ENCODE peak calls at places on chromosomes 4 and X, in nine cellular contexts. One of them, this sample, is unnamed. For H3K4me1, the result is how much of the 10 kb centered on the place peaks cover.

GRCh38 chrX:9147631-9148189 is 113.8 kb upstream of the FAM9B start:
- DNase-seq in upper lobe of left lung: no peak
- DNase-seq in sigmoid colon: no peak
- DNase-seq in adrenal gland: no peak
- DNase-seq in OCI-LY7: no peak
- DNase-seq in tibial artery: no peak
- DNase-seq in testis: no peak
- DNase-seq in cardiac muscle cell: no peak
- DNase-seq in uterus: no peak
- DNase-seq in this sample: no peak

GRCh38 chr4:169620846-169621228 is 459 bp downstream of the CLCN3 start:
- DNase-seq in testis: peak
- DNase-seq in uterus: no peak
- DNase-seq in cardiac muscle cell: no peak
- DNase-seq in adrenal gland: no peak
- DNase-seq in sigmoid colon: no peak
- DNase-seq in tibial artery: no peak
- DNase-seq in OCI-LY7: peak
- DNase-seq in upper lobe of left lung: peak
- DNase-seq in this sample: peak

GRCh38 chr4:24279911-24280375 is 304.4 kb downstream of the DHX15 start:
- DNase-seq in testis: no peak
- DNase-seq in upper lobe of left lung: no peak
- DNase-seq in OCI-LY7: no peak
- DNase-seq in adrenal gland: no peak
- DNase-seq in tibial artery: no peak
- DNase-seq in uterus: no peak
- DNase-seq in cardiac muscle cell: no peak
- DNase-seq in sigmoid colon: no peak
- DNase-seq in this sample: no peak

GRCh38 chr4:142350886-142351285 is 495.2 kb downstream of the INPP4B start:
- DNase-seq in cardiac muscle cell: peak
- DNase-seq in uterus: no peak
- DNase-seq in adrenal gland: no peak
- DNase-seq in testis: no peak
- DNase-seq in OCI-LY7: no peak
- DNase-seq in upper lobe of left lung: no peak
- DNase-seq in tibial artery: no peak
- DNase-seq in sigmoid colon: no peak
- DNase-seq in this sample: no peak

GRCh38 chr4:145734576-145735329 is 54.8 kb downstream of the C4orf51 start:
- DNase-seq in OCI-LY7: no peak
- DNase-seq in uterus: peak
- DNase-seq in upper lobe of left lung: peak
- DNase-seq in cardiac muscle cell: peak
- DNase-seq in sigmoid colon: peak
- DNase-seq in testis: no peak
- DNase-seq in tibial artery: peak
- DNase-seq in adrenal gland: peak
- DNase-seq in this sample: peak

GRCh38 chrX:37302569-37302968 is 46.6 kb upstream of the PRRG1 start:
- DNase-seq in testis: no peak
- DNase-seq in adrenal gland: no peak
- DNase-seq in tibial artery: no peak
- DNase-seq in cardiac muscle cell: peak
- DNase-seq in sigmoid colon: no peak
- DNase-seq in OCI-LY7: no peak
- DNase-seq in uterus: no peak
- DNase-seq in upper lobe of left lung: no peak
- DNase-seq in this sample: peak

GRCh38 chr4:26885912-26886274 is 25.3 kb downstream of the STIM2 start:
- DNase-seq in testis: no peak
- DNase-seq in sigmoid colon: no peak
- DNase-seq in cardiac muscle cell: no peak
- DNase-seq in uterus: no peak
- DNase-seq in adrenal gland: no peak
- DNase-seq in upper lobe of left lung: peak
- DNase-seq in OCI-LY7: peak
- DNase-seq in tibial artery: no peak
- DNase-seq in this sample: no peak

GRCh38 chr4:182808673-182809416 is 108.3 kb downstream of the DCTD start:
- DNase-seq in uterus: no peak
- DNase-seq in OCI-LY7: no peak
- DNase-seq in upper lobe of left lung: no peak
- DNase-seq in testis: no peak
- DNase-seq in cardiac muscle cell: no peak
- DNase-seq in tibial artery: no peak
- DNase-seq in adrenal gland: no peak
- DNase-seq in sigmoid colon: no peak
- DNase-seq in this sample: no peak

GRCh38 chr4:106698621-106699195 is 330.1 kb upstream of the GIMD1 start:
- DNase-seq in upper lobe of left lung: no peak
- DNase-seq in OCI-LY7: no peak
- DNase-seq in cardiac muscle cell: no peak
- DNase-seq in adrenal gland: no peak
- DNase-seq in sigmoid colon: no peak
- DNase-seq in tibial artery: no peak
- DNase-seq in uterus: no peak
- DNase-seq in testis: no peak
- DNase-seq in this sample: no peak

GRCh38 chr4:177455591-177455990 is 13.4 kb upstream of the AGA start:
- DNase-seq in tibial artery: no peak
- DNase-seq in cardiac muscle cell: peak
- DNase-seq in OCI-LY7: no peak
- DNase-seq in adrenal gland: no peak
- DNase-seq in upper lobe of left lung: no peak
- DNase-seq in testis: no peak
- DNase-seq in sigmoid colon: no peak
- DNase-seq in uterus: no peak
- DNase-seq in this sample: no peak

GRCh38 chrX:22666441-22666840 is 333.3 kb upstream of the DDX53 start:
- DNase-seq in sigmoid colon: no peak
- DNase-seq in tibial artery: no peak
- DNase-seq in uterus: no peak
- DNase-seq in testis: peak
- DNase-seq in cardiac muscle cell: peak
- DNase-seq in adrenal gland: no peak
- DNase-seq in upper lobe of left lung: no peak
- DNase-seq in OCI-LY7: peak
- DNase-seq in this sample: peak

GRCh38 chrX:22088326-22088725 is 56.2 kb downstream of the PHEX start:
- DNase-seq in sigmoid colon: no peak
- DNase-seq in upper lobe of left lung: no peak
- DNase-seq in cardiac muscle cell: no peak
- DNase-seq in adrenal gland: no peak
- DNase-seq in uterus: no peak
- DNase-seq in testis: no peak
- DNase-seq in tibial artery: no peak
- DNase-seq in OCI-LY7: no peak
- DNase-seq in this sample: no peak

GRCh38 chr4:42363614-42364013 is 33.7 kb upstream of the SHISA3 start:
- DNase-seq in testis: no peak
- DNase-seq in uterus: no peak
- DNase-seq in adrenal gland: no peak
- DNase-seq in upper lobe of left lung: no peak
- DNase-seq in tibial artery: no peak
- DNase-seq in cardiac muscle cell: no peak
- DNase-seq in OCI-LY7: no peak
- DNase-seq in sigmoid colon: no peak
- DNase-seq in this sample: no peak

GRCh38 chrX:16882188-16882587 is 12.0 kb upstream of the RBBP7 start:
- DNase-seq in adrenal gland: peak
- DNase-seq in upper lobe of left lung: peak
- DNase-seq in testis: peak
- DNase-seq in cardiac muscle cell: peak
- DNase-seq in OCI-LY7: peak
- DNase-seq in uterus: peak
- DNase-seq in tibial artery: peak
- DNase-seq in sigmoid colon: no peak
- DNase-seq in this sample: peak

GRCh38 chr4:148998719-148999118 is 556.5 kb upstream of the NR3C2 start:
- DNase-seq in tibial artery: no peak
- DNase-seq in sigmoid colon: no peak
- DNase-seq in upper lobe of left lung: no peak
- DNase-seq in cardiac muscle cell: peak
- DNase-seq in OCI-LY7: peak
- DNase-seq in adrenal gland: no peak
- DNase-seq in uterus: no peak
- DNase-seq in testis: no peak
- DNase-seq in this sample: no peak

GRCh38 chr4:102390438-102390837 is 45.2 kb upstream of the SLC39A8 start:
- DNase-seq in OCI-LY7: no peak
- DNase-seq in sigmoid colon: no peak
- DNase-seq in tibial artery: no peak
- DNase-seq in cardiac muscle cell: peak
- DNase-seq in testis: no peak
- DNase-seq in upper lobe of left lung: no peak
- DNase-seq in adrenal gland: no peak
- DNase-seq in uterus: no peak
- DNase-seq in this sample: no peak

DNA sequence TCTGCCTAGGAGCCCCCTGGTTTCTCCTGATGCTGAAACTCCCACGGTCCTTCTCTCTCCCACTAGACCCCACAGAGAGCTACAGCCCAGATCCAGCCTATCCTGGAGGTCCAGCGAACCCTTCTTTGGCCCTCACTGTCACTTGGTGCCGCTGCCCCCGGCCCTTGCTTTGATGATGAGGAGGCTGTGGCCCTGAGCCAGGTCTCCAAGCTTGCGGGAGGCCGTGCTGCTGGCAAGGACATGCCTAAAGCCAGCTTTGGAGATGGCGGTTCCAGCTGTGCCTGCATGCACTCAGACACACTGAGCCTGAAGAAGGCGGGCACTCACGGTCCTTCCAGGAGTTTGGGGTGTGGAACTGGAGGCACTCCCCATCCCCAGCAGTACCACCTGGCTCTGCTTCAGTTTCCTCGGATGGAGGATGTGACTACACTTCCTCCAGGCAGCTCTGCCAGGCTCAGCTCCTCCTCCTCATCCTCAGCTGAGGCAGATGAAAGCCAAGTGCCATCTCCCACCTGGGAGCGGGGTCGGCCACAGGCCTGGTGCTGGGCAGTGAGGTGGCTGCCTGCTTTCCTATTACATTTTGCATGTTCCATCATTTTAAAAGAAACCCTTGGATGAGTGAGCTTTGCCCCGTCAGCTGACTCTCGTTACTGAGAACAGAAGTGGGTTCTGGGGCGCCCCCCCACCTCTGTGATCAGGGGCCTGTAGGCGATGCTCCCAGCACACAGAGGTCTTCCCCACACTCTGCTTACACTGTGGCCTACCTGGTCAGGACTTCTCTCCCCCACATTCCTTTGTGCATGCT is 9.0 kb downstream of the TNIP2 start:
- DNase-seq in uterus: no peak
- DNase-seq in testis: no peak
- DNase-seq in cardiac muscle cell: no peak
- DNase-seq in sigmoid colon: no peak
- DNase-seq in tibial artery: no peak
- DNase-seq in adrenal gland: no peak
- DNase-seq in OCI-LY7: no peak
- DNase-seq in upper lobe of left lung: no peak
- DNase-seq in this sample: no peak
- H3K4me1 ChIP-seq in uterus: under half
- H3K4me1 ChIP-seq in testis: under half
- H3K4me1 ChIP-seq in cardiac muscle cell: under half
- H3K4me1 ChIP-seq in sigmoid colon: under half
- H3K4me1 ChIP-seq in tibial artery: under half
- H3K4me1 ChIP-seq in adrenal gland: under half
- H3K4me1 ChIP-seq in OCI-LY7: under half
- H3K4me1 ChIP-seq in upper lobe of left lung: under half
- H3K4me1 ChIP-seq in this sample: under half

GRCh38 chrX:119273807-119274192 is 37.7 kb downstream of the PGRMC1 start:
- DNase-seq in cardiac muscle cell: no peak
- DNase-seq in uterus: no peak
- DNase-seq in upper lobe of left lung: no peak
- DNase-seq in sigmoid colon: no peak
- DNase-seq in tibial artery: no peak
- DNase-seq in OCI-LY7: no peak
- DNase-seq in adrenal gland: no peak
- DNase-seq in testis: peak
- DNase-seq in this sample: no peak

GRCh38 chrX:119272882-119273806 is 37.1 kb downstream of the PGRMC1 start:
- DNase-seq in cardiac muscle cell: peak
- DNase-seq in OCI-LY7: no peak
- DNase-seq in adrenal gland: peak
- DNase-seq in tibial artery: no peak
- DNase-seq in testis: peak
- DNase-seq in upper lobe of left lung: peak
- DNase-seq in sigmoid colon: peak
- DNase-seq in uterus: no peak
- DNase-seq in this sample: peak
- TF ChIP-seq CTCF in cardiac muscle cell: peak
- TF ChIP-seq CTCF in OCI-LY7: no peak
- TF ChIP-seq CTCF in adrenal gland: no peak
- TF ChIP-seq CTCF in tibial artery: no peak
- TF ChIP-seq CTCF in testis: no peak
- TF ChIP-seq CTCF in upper lobe of left lung: peak
- TF ChIP-seq CTCF in sigmoid colon: no peak
- TF ChIP-seq CTCF in uterus: no peak
- TF ChIP-seq CTCF in this sample: no peak

DNA sequence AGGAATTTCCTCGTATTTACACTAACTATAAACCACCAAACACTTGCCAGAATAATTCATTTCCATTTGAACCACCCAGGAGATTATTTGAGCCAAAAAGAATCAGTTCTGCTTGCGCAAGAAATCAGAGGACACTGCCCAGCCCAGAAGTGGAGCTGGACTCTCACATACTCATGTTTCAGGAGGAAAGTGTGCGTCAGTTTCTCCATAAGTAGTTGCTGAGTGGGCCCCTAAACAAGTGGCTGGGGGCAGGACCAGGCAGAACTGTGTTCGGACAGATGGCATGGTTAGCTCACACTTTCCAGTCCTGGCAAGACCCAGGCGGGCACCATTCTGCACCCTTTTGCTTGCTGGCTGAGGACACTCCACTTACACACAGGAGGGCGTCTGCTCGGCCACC is 38.8 kb downstream of the BTC start:
- DNase-seq in adrenal gland: no peak
- DNase-seq in upper lobe of left lung: peak
- DNase-seq in OCI-LY7: no peak
- DNase-seq in tibial artery: no peak
- DNase-seq in testis: no peak
- DNase-seq in uterus: peak
- DNase-seq in sigmoid colon: peak
- DNase-seq in cardiac muscle cell: peak
- DNase-seq in this sample: peak
- H3K27ac ChIP-seq in adrenal gland: no peak
- H3K27ac ChIP-seq in upper lobe of left lung: no peak
- H3K27ac ChIP-seq in OCI-LY7: no peak
- H3K27ac ChIP-seq in tibial artery: no peak
- H3K27ac ChIP-seq in testis: no peak
- H3K27ac ChIP-seq in uterus: no peak
- H3K27ac ChIP-seq in sigmoid colon: peak
- H3K27ac ChIP-seq in cardiac muscle cell: no peak
- H3K27ac ChIP-seq in this sample: no peak

DNA sequence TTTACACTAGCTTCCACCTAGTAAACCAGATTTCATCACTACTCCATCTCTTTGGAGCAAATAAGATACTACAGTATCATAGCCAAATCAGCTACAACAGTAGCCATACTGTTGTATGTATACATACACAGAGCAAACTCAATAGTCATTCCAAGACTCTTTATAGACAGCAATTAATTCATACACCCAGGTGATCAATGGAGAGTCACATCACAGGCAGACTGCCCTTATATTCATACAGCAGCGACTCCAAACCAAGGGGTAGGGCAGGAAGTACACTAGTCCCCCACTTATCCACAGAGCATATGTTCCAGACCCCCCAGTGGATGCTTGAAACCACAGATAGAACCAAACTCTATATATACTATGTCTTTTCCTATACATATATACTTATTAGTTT is 76.6 kb downstream of the FBXW7 start:
- DNase-seq in uterus: no peak
- DNase-seq in testis: no peak
- DNase-seq in cardiac muscle cell: no peak
- DNase-seq in OCI-LY7: no peak
- DNase-seq in adrenal gland: no peak
- DNase-seq in tibial artery: no peak
- DNase-seq in sigmoid colon: no peak
- DNase-seq in upper lobe of left lung: no peak
- DNase-seq in this sample: no peak
- H3K4me1 ChIP-seq in uterus: under half
- H3K4me1 ChIP-seq in testis: under half
- H3K4me1 ChIP-seq in cardiac muscle cell: under half
- H3K4me1 ChIP-seq in OCI-LY7: half or more
- H3K4me1 ChIP-seq in adrenal gland: under half
- H3K4me1 ChIP-seq in tibial artery: under half
- H3K4me1 ChIP-seq in sigmoid colon: under half
- H3K4me1 ChIP-seq in upper lobe of left lung: under half
- H3K4me1 ChIP-seq in this sample: under half

This sample was measured in thyroid gland.